ENCODE peak calls at places on chromosomes 1 and 21, in nine cellular contexts. Y, Q, B, U, L, K, N, E and I are unnamed samples. For H3K27me3, the result is how much of the 10 kb centered on the place peaks cover.

GRCh38 chr1:204483791-204484190 is 10.8 kb downstream of the PIK3C2B start:
- DNase-seq in Y (no peak), Q (no peak), B (no peak), U (no peak), L (no peak), K (no peak), N (no peak), E (no peak), I (no peak)

GRCh38 chr1:149986486-149987296 is 23.8 kb downstream of the OTUD7B start:
- DNase-seq in Y (no peak), Q (no peak), B (no peak), U (no peak), L (no peak), K (no peak), N (no peak), E (no peak), I (no peak)

GRCh38 chr1:86441581-86441980 is 17.6 kb downstream of the CLCA2 start:
- DNase-seq in Y (no peak), Q (no peak), B (no peak), U (no peak), L (no peak), K (no peak), N (no peak), E (no peak), I (no peak)

GRCh38 chr1:229582011-229582694 is 23.6 kb upstream of the ABCB10 start:
- DNase-seq in Y (peak), Q (no peak), B (peak), U (peak), L (no peak), K (peak), N (no peak), E (peak), I (peak)

GRCh38 chr1:69524010-69524409 is 43.7 kb upstream of the LRRC7 start:
- DNase-seq in Y (no peak), Q (no peak), B (no peak), U (no peak), L (no peak), K (no peak), N (no peak), E (no peak), I (no peak)

GRCh38 chr1:169466259-169467230 is 19.2 kb downstream of the SLC19A2 start:
- DNase-seq in Y (no peak), Q (no peak), B (no peak), U (no peak), L (no peak), K (peak), N (no peak), E (no peak), I (peak)

GRCh38 chr21:44089001-44089911 is 17.9 kb upstream of the PWP2 start:
- DNase-seq in Y (no peak), Q (no peak), B (peak), U (peak), L (peak), K (no peak), N (no peak), E (peak), I (peak)

GRCh38 chr1:55584521-55585401 is 369.6 kb upstream of the USP24 start:
- DNase-seq in Y (no peak), Q (no peak), B (no peak), U (peak), L (no peak), K (no peak), N (no peak), E (no peak), I (no peak)

GRCh38 chr1:32894019-32894600 is 7.1 kb downstream of the TMEM54 start:
- DNase-seq in Y (no peak), Q (no peak), B (no peak), U (no peak), L (peak), K (no peak), N (no peak), E (no peak), I (no peak)

GRCh38 chr1:32713081-32713480 is 10.5 kb upstream of the SYNC start:
- DNase-seq in Y (no peak), Q (no peak), B (no peak), U (no peak), L (no peak), K (no peak), N (no peak), E (no peak), I (no peak)

GRCh38 chr1:205954819-205955404 is 11.7 kb upstream of the SLC26A9 start:
- DNase-seq in Y (no peak), Q (no peak), B (no peak), U (no peak), L (no peak), K (no peak), N (no peak), E (no peak), I (no peak)

GRCh38 chr1:112904831-112905227 is 51.2 kb downstream of the SLC16A1 start:
- DNase-seq in Y (no peak), Q (no peak), B (peak), U (no peak), L (no peak), K (no peak), N (no peak), E (no peak), I (no peak)

GRCh38 chr1:194342484-194343262 is 1156.3 kb upstream of the B3GALT2 start:
- DNase-seq in Y (no peak), Q (peak), B (no peak), U (no peak), L (no peak), K (no peak), N (no peak), E (no peak), I (no peak)

GRCh38 chr1:35565742-35566133 is 7.4 kb upstream of the TFAP2E start:
- DNase-seq in Y (no peak), Q (peak), B (no peak), U (no peak), L (no peak), K (no peak), N (no peak), E (no peak), I (no peak)

GRCh38 chr1:99265124-99265523 is 832 bp downstream of the PLPPR4 start:
- DNase-seq in Y (no peak), Q (no peak), B (no peak), U (no peak), L (no peak), K (no peak), N (no peak), E (no peak), I (no peak)

GRCh38 chr1:5643360-5644090 is 348.7 kb downstream of the NPHP4 start:
- DNase-seq in Y (no peak), Q (peak), B (peak), U (no peak), L (no peak), K (no peak), N (no peak), E (no peak), I (no peak)

GRCh38 chr1:94071956-94072355 is 49.0 kb downstream of the ABCA4 start:
- DNase-seq in Y (no peak), Q (no peak), B (no peak), U (no peak), L (no peak), K (no peak), N (no peak), E (no peak), I (no peak)

GRCh38 chr1:54413295-54413694 is 7.1 kb upstream of the SSBP3 start:
- DNase-seq in Y (peak), Q (no peak), B (peak), U (peak), L (no peak), K (peak), N (no peak), E (peak), I (peak)

DNA sequence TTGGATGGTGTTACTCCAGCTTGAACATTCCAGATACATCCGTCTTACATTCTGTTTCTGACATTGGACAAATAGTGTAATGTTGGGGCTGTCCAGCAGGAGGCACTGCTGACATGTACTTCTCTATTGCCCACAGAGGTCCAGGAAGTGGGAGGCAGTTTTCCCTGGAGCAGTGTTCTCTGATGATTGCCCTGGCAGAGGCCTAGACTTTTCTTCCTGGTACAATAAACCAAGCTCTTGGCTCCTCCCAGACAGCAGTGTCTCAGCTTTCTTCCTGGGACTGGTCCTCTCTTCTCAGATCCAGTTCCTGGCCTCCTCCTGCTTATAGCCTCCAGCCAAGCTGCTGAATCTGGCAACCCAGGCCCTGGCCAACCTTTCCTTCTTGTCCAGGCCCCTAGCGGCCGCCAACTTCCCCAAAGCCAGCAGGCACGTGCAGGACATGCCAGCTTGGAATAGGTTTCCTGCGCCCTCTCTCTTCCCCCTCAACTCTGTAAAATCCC is 14.9 kb upstream of the IFNLR1 start:
- DNase-seq in Y (peak), Q (peak), B (peak), U (peak), L (peak), K (peak), N (peak), E (peak), I (peak)
- H3K27ac ChIP-seq in Y (no peak), Q (peak), B (peak), U (no peak), L (peak), K (no peak), N (no peak), E (no peak), I (no peak)

GRCh38 chr1:239389703-239390102 is 3.3 kb downstream of the CHRM3 start:
- DNase-seq in Y (no peak), Q (no peak), B (no peak), U (no peak), L (no peak), K (no peak), N (no peak), E (no peak), I (peak)

GRCh38 chr1:239386453-239387303 is at the start of gene CHRM3:
- DNase-seq in Y (peak), Q (peak), B (peak), U (peak), L (peak), K (peak), N (no peak), E (peak), I (peak)

GRCh38 chr1:239383714-239384113 is 2.7 kb upstream of the CHRM3 start:
- DNase-seq in Y (no peak), Q (no peak), B (no peak), U (no peak), L (no peak), K (no peak), N (no peak), E (no peak), I (no peak)

GRCh38 chr1:239387304-239388231 is 1.2 kb downstream of the CHRM3 start:
- DNase-seq in Y (no peak), Q (peak), B (peak), U (peak), L (peak), K (peak), N (no peak), E (no peak), I (peak)

DNA sequence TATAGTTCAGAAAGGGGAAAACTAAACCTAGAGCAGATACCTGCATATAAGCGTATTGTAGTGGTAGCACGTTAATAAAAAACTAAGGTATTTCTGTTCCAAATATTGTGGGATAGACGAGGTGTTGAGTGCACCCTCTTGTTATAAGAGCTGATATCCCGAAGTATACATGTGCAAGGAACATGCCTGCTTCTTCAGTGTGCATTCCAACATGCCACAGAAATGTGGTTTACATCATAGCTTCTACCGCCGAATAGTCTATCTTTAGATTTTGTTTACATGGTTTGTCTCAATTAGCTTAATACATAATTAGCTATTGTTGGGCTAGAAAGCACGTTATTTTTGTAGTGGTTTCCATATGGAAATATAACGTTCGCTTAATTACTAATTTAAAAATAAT is 2.2 kb downstream of the CHRM3 start:
- DNase-seq in Y (no peak), Q (no peak), B (no peak), U (no peak), L (no peak), K (no peak), N (no peak), E (no peak), I (peak)
- H3K27me3 ChIP-seq in Y (under half), Q (under half), B (under half), U (under half), L (under half), K (under half), N (under half), E (under half), I (under half)

GRCh38 chr1:244843148-244843978 is 7.9 kb downstream of the COX20 start:
- DNase-seq in Y (no peak), Q (no peak), B (no peak), U (no peak), L (no peak), K (no peak), N (no peak), E (no peak), I (no peak)

GRCh38 chr1:244841274-244841927 is 5.9 kb downstream of the COX20 start:
- DNase-seq in Y (no peak), Q (no peak), B (no peak), U (no peak), L (no peak), K (no peak), N (no peak), E (no peak), I (no peak)

GRCh38 chr1:244840219-244840794 is 4.8 kb downstream of the COX20 start:
- DNase-seq in Y (no peak), Q (no peak), B (no peak), U (peak), L (no peak), K (no peak), N (no peak), E (no peak), I (no peak)

GRCh38 chr1:244846653-244847052 is 11.2 kb downstream of the COX20 start:
- DNase-seq in Y (no peak), Q (no peak), B (no peak), U (no peak), L (no peak), K (no peak), N (no peak), E (no peak), I (no peak)

GRCh38 chr1:244844155-244845121 is 9.0 kb downstream of the COX20 start:
- DNase-seq in Y (no peak), Q (no peak), B (no peak), U (no peak), L (no peak), K (no peak), N (no peak), E (no peak), I (no peak)
- TF ChIP-seq POLR2A in Y (no peak), Q (no peak), B (no peak), U (no peak), L (no peak), K (no peak), N (no peak), E (no peak), I (no peak)

GRCh38 chr1:186772228-186772627 is 56.5 kb upstream of the PLA2G4A start:
- DNase-seq in Y (no peak), Q (no peak), B (no peak), U (no peak), L (no peak), K (no peak), N (no peak), E (no peak), I (no peak)

GRCh38 chr1:186780081-186780480 is 48.7 kb upstream of the PLA2G4A start:
- DNase-seq in Y (no peak), Q (no peak), B (no peak), U (no peak), L (no peak), K (no peak), N (no peak), E (no peak), I (no peak)

GRCh38 chr1:186775031-186775430 is 53.7 kb upstream of the PLA2G4A start:
- DNase-seq in Y (no peak), Q (no peak), B (no peak), U (no peak), L (no peak), K (no peak), N (no peak), E (no peak), I (no peak)

GRCh38 chr1:186781731-186782130 is 47.0 kb upstream of the PLA2G4A start:
- DNase-seq in Y (peak), Q (no peak), B (no peak), U (no peak), L (no peak), K (peak), N (no peak), E (no peak), I (no peak)

DNA sequence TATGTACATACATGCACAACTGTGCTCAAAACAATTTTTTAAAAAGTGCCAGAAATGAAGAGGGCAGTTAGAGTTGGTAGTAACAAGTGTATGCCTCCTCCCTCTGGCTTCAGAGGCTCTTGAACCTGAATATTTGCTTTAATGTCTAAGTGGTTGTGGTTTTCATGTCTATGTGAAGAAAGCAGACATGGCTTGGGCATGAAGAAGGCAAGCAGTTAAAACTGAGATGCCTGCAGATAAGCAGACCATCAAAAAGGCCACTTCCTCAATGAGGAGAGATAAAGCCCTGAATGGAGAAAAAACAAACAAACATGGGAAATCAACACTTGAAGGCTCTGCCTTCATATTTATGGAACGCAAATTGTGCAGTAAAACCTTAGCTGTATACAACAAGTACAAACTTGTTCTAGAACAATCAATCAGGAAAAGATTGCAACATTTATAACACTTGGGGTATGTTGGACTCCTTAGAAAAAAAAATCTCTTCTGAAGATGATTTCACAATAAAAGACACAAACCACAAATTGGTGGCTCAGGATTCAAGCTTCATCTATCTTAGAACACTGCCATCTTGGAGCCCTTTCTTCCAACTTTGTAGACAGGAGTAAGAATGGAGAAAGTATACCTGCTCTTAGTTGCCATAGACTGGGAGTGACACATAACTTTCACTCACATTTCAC is 52.7 kb upstream of the PLA2G4A start:
- DNase-seq in Y (no peak), Q (no peak), B (no peak), U (no peak), L (no peak), K (no peak), N (no peak), E (no peak), I (no peak)
- H3K27ac ChIP-seq in Y (no peak), Q (no peak), B (no peak), U (no peak), L (no peak), K (no peak), N (no peak), E (no peak), I (no peak)

DNA sequence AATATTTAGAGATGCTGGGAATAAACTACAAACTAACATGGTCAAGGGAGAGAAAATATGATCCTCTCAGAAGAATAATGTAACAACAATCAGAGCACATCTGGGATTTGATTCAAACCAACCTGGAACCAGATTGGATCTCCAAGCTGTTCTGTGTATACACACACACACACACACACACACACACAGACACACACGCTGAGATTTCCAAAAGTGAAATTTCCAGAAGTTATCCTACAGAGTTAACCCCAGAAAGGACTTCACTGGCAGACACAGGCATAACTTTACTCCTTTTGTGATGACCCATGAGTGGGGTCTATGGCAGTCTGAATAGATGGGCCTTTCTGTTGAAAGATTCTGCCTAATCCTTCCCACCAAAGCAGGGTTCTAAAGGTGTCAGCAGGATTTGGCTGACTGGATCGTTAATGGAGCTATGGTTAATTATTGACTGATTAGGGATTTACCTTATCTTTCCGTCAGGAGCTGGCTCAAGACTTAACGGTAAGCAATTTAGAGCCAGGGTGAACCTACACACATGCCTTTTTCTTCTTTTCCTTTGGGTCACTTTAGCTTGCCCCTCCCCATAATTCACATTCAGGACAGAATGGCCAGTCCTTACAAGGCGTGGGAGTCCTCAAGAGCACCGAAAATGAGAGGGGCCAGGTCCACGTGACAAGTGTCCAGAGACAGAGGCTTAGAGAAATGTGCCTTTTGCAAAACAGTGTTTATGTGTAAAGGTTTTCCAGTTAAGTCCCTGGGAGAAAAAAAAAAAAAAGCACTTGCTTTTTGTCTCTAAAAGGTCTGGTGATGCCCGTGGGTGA is 10.9 kb upstream of the PROX1 start:
- DNase-seq in Y (no peak), Q (no peak), B (no peak), U (no peak), L (no peak), K (no peak), N (no peak), E (no peak), I (no peak)
- H3K27me3 ChIP-seq in Y (under half), Q (under half), B (under half), U (under half), L (under half), K (under half), N (half or more), E (under half), I (under half)

GRCh38 chr1:43351421-43352350 is 7.1 kb upstream of the CDC20 start:
- DNase-seq in Y (no peak), Q (no peak), B (no peak), U (no peak), L (no peak), K (no peak), N (no peak), E (no peak), I (no peak)
- TF ChIP-seq POLR2A in Y (no peak), Q (no peak), B (no peak), U (no peak), L (no peak), K (no peak), N (no peak), E (no peak), I (no peak)

GRCh38 chr1:30809514-30810263 is 52.1 kb upstream of the LAPTM5 start:
- DNase-seq in Y (no peak), Q (no peak), B (no peak), U (no peak), L (no peak), K (no peak), N (no peak), E (peak), I (no peak)
- H3K27ac ChIP-seq in Y (peak), Q (no peak), B (peak), U (no peak), L (peak), K (no peak), N (no peak), E (peak), I (no peak)

GRCh38 chr1:226679853-226680516 is 59.1 kb downstream of the ITPKB start:
- DNase-seq in Y (peak), Q (peak), B (peak), U (peak), L (peak), K (peak), N (peak), E (peak), I (peak)
- H3K27me3 ChIP-seq in Y (under half), Q (under half), B (under half), U (under half), L (under half), K (under half), N (under half), E (under half), I (under half)